ENCODE peak calls at places on chromosome 12, in four cellular contexts. Q is body of pancreas, G is testis, D is lower leg skin. L is an unnamed sample.

GRCh38 chr12:2351129-2351528 is 298.3 kb downstream of the CACNA1C start:
- DNase-seq in Q (no peak), G (no peak), D (no peak), L (no peak)

GRCh38 chr12:6724409-6724797 is 557 bp downstream of the COPS7A start:
- DNase-seq in Q (peak; percentile 22), G (no peak), D (peak; percentile 21), L (no peak)

GRCh38 chr12:124992874-124993567 is 424 bp upstream of the BRI3BP start:
- DNase-seq in Q (peak; percentile 85), G (peak; percentile 44), D (peak; percentile 27), L (peak; percentile 68)

GRCh38 chr12:114611145-114612018 is 72.6 kb downstream of the TBX3 start:
- DNase-seq in Q (no peak), G (no peak), D (no peak), L (peak; percentile 64)

GRCh38 chr12:91877461-91878230 is 268.0 kb downstream of the BTG1 start:
- DNase-seq in Q (no peak), G (no peak), D (no peak), L (no peak)

GRCh38 chr12:106296179-106296877 is 6.2 kb upstream of the TCP11L2 start:
- DNase-seq in Q (no peak), G (no peak), D (no peak), L (no peak)

GRCh38 chr12:31728289-31728916 is 418 bp downstream of the AMN1 start:
- DNase-seq in Q (peak; percentile 52), G (peak; percentile 75), D (no peak), L (peak; percentile 60)

GRCh38 chr12:41965996-41966395 is 178.7 kb downstream of the GXYLT1 start:
- DNase-seq in Q (no peak), G (no peak), D (no peak), L (no peak)

GRCh38 chr12:1104088-1104800 is 113.2 kb downstream of the ERC1 start:
- DNase-seq in Q (no peak), G (no peak), D (no peak), L (no peak)

GRCh38 chr12:71642264-71642663 is 21.4 kb downstream of the ZFC3H1 start:
- DNase-seq in Q (no peak), G (no peak), D (no peak), L (no peak)

GRCh38 chr12:114444422-114445279 is 38.7 kb upstream of the TBX5 start:
- DNase-seq in Q (no peak), G (no peak), D (no peak), L (no peak)

GRCh38 chr12:2439332-2440100 is 355.3 kb upstream of the FKBP4 start:
- DNase-seq in Q (no peak), G (peak; percentile 24), D (no peak), L (no peak)

GRCh38 chr12:96810477-96810876 is 96.6 kb upstream of the NEDD1 start:
- DNase-seq in Q (no peak), G (no peak), D (no peak), L (no peak)

GRCh38 chr12:114682920-114683708 is 861 bp downstream of the TBX3 start:
- DNase-seq in Q (no peak), G (peak; percentile 66), D (no peak), L (no peak)

GRCh38 chr12:10719482-10719881 is 3.6 kb downstream of the YBX3 start:
- DNase-seq in Q (no peak), G (peak; percentile 58), D (peak; percentile 75), L (no peak)

GRCh38 chr12:132514216-132514820 is 24.4 kb downstream of the FBRSL1 start:
- DNase-seq in Q (peak; percentile 66), G (no peak), D (no peak), L (peak; percentile 80)

GRCh38 chr12:95796225-95796981 is 5.8 kb upstream of the NTN4 start:
- DNase-seq in Q (no peak), G (no peak), D (no peak), L (no peak)

GRCh38 chr12:130339946-130340345 is 2.3 kb downstream of the PIWIL1 start:
- DNase-seq in Q (no peak), G (no peak), D (no peak), L (no peak)

GRCh38 chr12:128920468-128920867 is 67.2 kb downstream of the GLT1D1 start:
- DNase-seq in Q (peak; percentile 53), G (no peak), D (peak; percentile 60), L (no peak)

GRCh38 chr12:109153711-109154434 is 37.5 kb downstream of the ACACB start:
- DNase-seq in Q (peak; percentile 70), G (no peak), D (no peak), L (peak; percentile 55)

GRCh38 chr12:109308534-109309440 is at the start of gene FOXN4:
- DNase-seq in Q (no peak), G (peak; percentile 40), D (no peak), L (no peak)

GRCh38 chr12:2263921-2264320 is 211.1 kb downstream of the CACNA1C start:
- DNase-seq in Q (no peak), G (no peak), D (no peak), L (no peak)

GRCh38 chr12:12483438-12483837 is 79.2 kb downstream of the DUSP16 start:
- DNase-seq in Q (no peak), G (no peak), D (no peak), L (no peak)

GRCh38 chr12:46363582-46364299 is 8.8 kb downstream of the SLC38A2 start:
- DNase-seq in Q (no peak), G (no peak), D (no peak), L (no peak)
- TF ChIP-seq POLR2A in Q (no peak), G (no peak), D (no peak), L (peak; percentile 44)

GRCh38 chr12:57626929-57627445 is 6.0 kb downstream of the B4GALNT1 start:
- DNase-seq in Q (no peak), G (no peak), D (no peak), L (no peak)

GRCh38 chr12:57628280-57629191 is 4.5 kb downstream of the B4GALNT1 start:
- DNase-seq in Q (no peak), G (peak; percentile 10), D (peak; percentile 8), L (no peak)

GRCh38 chr12:57625261-57626032 is 7.6 kb downstream of the B4GALNT1 start:
- DNase-seq in Q (no peak), G (no peak), D (no peak), L (no peak)

GRCh38 chr12:57626111-57626928 is 6.7 kb downstream of the B4GALNT1 start:
- DNase-seq in Q (no peak), G (no peak), D (no peak), L (peak; percentile 52)

GRCh38 chr12:57627504-57628279 is 5.3 kb downstream of the B4GALNT1 start:
- DNase-seq in Q (no peak), G (peak; percentile 15), D (peak; percentile 9), L (peak; percentile 45)
- TF ChIP-seq CTCF in Q (no peak), G (no peak), D (no peak), L (peak; percentile 11)

GRCh38 chr12:54324617-54325441 is at the start of gene COPZ1:
- DNase-seq in Q (peak; percentile 99), G (peak; percentile 98), D (peak; percentile 99), L (peak; percentile 96)
- TF ChIP-seq POLR2A in Q (peak; percentile 93), G (peak; percentile 70), D (no peak), L (peak; percentile 63)

GRCh38 chr12:69633061-69633460 is 22.4 kb upstream of the LRRC10 start:
- DNase-seq in Q (no peak), G (no peak), D (no peak), L (no peak)
- TF ChIP-seq CTCF in Q (no peak), G (no peak), D (no peak), L (no peak)

GRCh38 chr12:104960464-104960863 is 2.4 kb upstream of the SLC41A2 start:
- DNase-seq in Q (no peak), G (no peak), D (no peak), L (no peak)

GRCh38 chr12:104958946-104959841 is 1.1 kb upstream of the SLC41A2 start:
- DNase-seq in Q (peak; percentile 31), G (peak; percentile 49), D (no peak), L (no peak)

GRCh38 chr12:104956870-104957301 is 1.2 kb downstream of the SLC41A2 start:
- DNase-seq in Q (no peak), G (no peak), D (no peak), L (no peak)

GRCh38 chr12:104957388-104958008 is 592 bp downstream of the SLC41A2 start:
- DNase-seq in Q (no peak), G (no peak), D (no peak), L (peak; percentile 57)

GRCh38 chr12:104958009-104958945 is at the start of gene SLC41A2:
- DNase-seq in Q (peak; percentile 95), G (peak; percentile 86), D (peak; percentile 76), L (peak; percentile 93)
- TF ChIP-seq POLR2A in Q (peak; percentile 82), G (no peak), D (no peak), L (peak; percentile 69)

L was measured in right lobe of liver.